ENCODE peak calls at places on chromosome X, in seven cellular contexts. N, K, Y, F, S, B and O are unnamed samples.
A peak's percentile ranks its signal among the peaks of the same experiment; 100 is the strongest.

GRCh38 chrX:13275031-13275430 is 44.8 kb downstream of the ATXN3L start:
- DNase-seq in F (no peak), K (no peak), Y (no peak), N (no peak), S (no peak), B (no peak), O (no peak)

GRCh38 chrX:18354369-18355329 is at the start of gene SCML2:
- DNase-seq in F (peak; percentile 13), K (peak; percentile 2), S (peak; percentile 21), B (peak; percentile 49), N (peak; percentile 37), Y (no peak), O (peak; percentile 41)

GRCh38 chrX:56318076-56318475 is 85.9 kb downstream of the KLF8 start:
- DNase-seq in N (no peak), K (peak; percentile 6), Y (no peak), B (no peak), S (no peak), F (peak; percentile 86), O (no peak)

GRCh38 chrX:7574325-7574724 is 268.6 kb upstream of the VCX start:
- DNase-seq in Y (peak; percentile 5), N (no peak), K (peak; percentile 64), S (no peak), B (peak; percentile 20), F (peak; percentile 74), O (peak; percentile 48)

GRCh38 chrX:103954259-103954658 is 8.2 kb upstream of the TMSB15B start:
- DNase-seq in F (no peak), S (no peak), K (no peak), B (no peak), N (no peak), Y (no peak), O (no peak)

GRCh38 chrX:39905475-39905889 is 192.3 kb downstream of the BCOR start:
- DNase-seq in S (no peak), B (no peak), K (no peak), F (no peak), Y (no peak), N (no peak), O (no peak)

GRCh38 chrX:17456526-17456925 is 81.5 kb downstream of the NHS start:
- DNase-seq in N (no peak), K (no peak), S (no peak), F (no peak), Y (no peak), B (no peak), O (no peak)

GRCh38 chrX:74465424-74465823 is 44.1 kb downstream of the SLC16A2 start:
- DNase-seq in F (no peak), N (no peak), Y (no peak), K (no peak), S (no peak), B (no peak), O (no peak)

GRCh38 chrX:42678133-42678532 is 99.8 kb downstream of the PPP1R2C start:
- DNase-seq in K (peak; percentile 9), Y (no peak), F (peak; percentile 16), N (no peak), B (no peak), S (no peak), O (no peak)

GRCh38 chrX:34893741-34894140 is 48.9 kb upstream of the FAM47B start:
- DNase-seq in Y (no peak), K (no peak), S (no peak), B (no peak), N (no peak), F (peak; percentile 15), O (no peak)

GRCh38 chrX:48996969-48997368 is 5.1 kb downstream of the GRIPAP1 start:
- DNase-seq in B (peak; percentile 12), N (no peak), S (no peak), K (no peak), F (no peak), Y (no peak), O (no peak)

GRCh38 chrX:30748337-30748960 is 95.2 kb downstream of the GK start:
- DNase-seq in B (no peak), S (no peak), N (no peak), Y (no peak), F (no peak), K (no peak), O (no peak)

GRCh38 chrX:41711021-41711667 is 12.8 kb upstream of the GPR82 start:
- DNase-seq in K (no peak), Y (no peak), S (no peak), N (no peak), F (no peak), B (no peak), O (no peak)

GRCh38 chrX:45697591-45697990 is 496.9 kb upstream of the DIPK2B start:
- DNase-seq in B (no peak), K (peak; percentile 59), N (no peak), F (peak; percentile 70), S (peak; percentile 3), Y (peak; percentile 8), O (no peak)

GRCh38 chrX:19179389-19179788 is 57.1 kb upstream of the ADGRG2 start:
- DNase-seq in F (no peak), K (no peak), Y (no peak), N (no peak), S (no peak), B (no peak), O (no peak)

GRCh38 chrX:1491851-1492349 is 39.2 kb upstream of the ASMTL start:
- DNase-seq in K (no peak), B (no peak), N (peak; percentile 93), Y (peak; percentile 20), S (no peak), F (peak; percentile 4), O (peak; percentile 34)

GRCh38 chrX:38262715-38263620 is 42.3 kb upstream of the SRPX start:
- DNase-seq in S (no peak), K (no peak), N (no peak), Y (no peak), B (no peak), F (no peak), O (no peak)

GRCh38 chrX:93673056-93673868 is at the start of gene NAP1L3:
- DNase-seq in B (peak; percentile 54), K (peak; percentile 20), S (peak; percentile 63), F (peak; percentile 23), N (peak; percentile 50), Y (peak; percentile 22), O (peak; percentile 78)

GRCh38 chrX:100596601-100597000 is 11.9 kb downstream of the TNMD start:
- DNase-seq in S (no peak), N (no peak), K (no peak), B (no peak), F (no peak), Y (no peak), O (no peak)

GRCh38 chrX:103276581-103277002 is at the start of gene TCEAL5:
- DNase-seq in F (no peak), B (peak; percentile 9), Y (no peak), K (no peak), N (no peak), S (peak; percentile 5), O (no peak)

GRCh38 chrX:129843459-129844306 is at the start of gene ZDHHC9:
- DNase-seq in Y (peak; percentile 87), N (peak; percentile 91), K (peak; percentile 78), F (peak; percentile 87), S (peak; percentile 88), B (peak; percentile 81), O (peak; percentile 81)

GRCh38 chrX:84320606-84321005 is 132.6 kb upstream of the RPS6KA6 start:
- DNase-seq in S (no peak), Y (no peak), K (no peak), B (no peak), F (no peak), N (no peak), O (no peak)

DNA sequence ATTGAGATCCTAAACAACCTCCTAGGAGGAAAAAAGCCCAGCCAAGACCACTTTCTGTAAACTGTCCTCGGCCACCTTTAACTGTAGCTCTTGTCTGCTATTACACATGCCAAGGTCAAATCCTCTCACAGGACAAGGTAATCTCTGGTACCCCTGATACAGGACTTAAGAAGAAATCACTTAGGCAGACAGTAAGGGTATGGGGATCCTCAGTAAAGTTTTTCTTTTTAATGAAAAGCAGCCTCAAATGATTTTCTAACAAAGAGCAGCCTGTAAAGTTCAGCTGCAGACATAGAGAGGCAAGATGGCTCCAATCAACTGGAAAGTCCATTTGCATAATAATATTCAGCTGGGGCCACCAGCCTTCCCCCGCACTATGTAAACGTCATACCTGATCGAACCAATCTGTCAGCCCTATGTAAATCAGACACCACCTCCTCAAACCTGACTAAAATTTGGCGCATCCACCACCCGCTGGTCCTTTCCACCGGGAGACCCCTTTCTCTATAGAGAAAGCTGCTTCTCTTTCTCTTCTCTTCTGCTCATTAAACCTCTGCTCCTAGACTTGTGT is 14.6 kb upstream of the MPP1 start:
- DNase-seq in F (no peak), N (peak; percentile 50), S (no peak), K (no peak), Y (no peak), B (no peak), O (no peak)
- TF ChIP-seq CTCF in F (no peak), N (no peak), S (no peak), K (no peak), Y (no peak), B (no peak), O (no peak)

DNA sequence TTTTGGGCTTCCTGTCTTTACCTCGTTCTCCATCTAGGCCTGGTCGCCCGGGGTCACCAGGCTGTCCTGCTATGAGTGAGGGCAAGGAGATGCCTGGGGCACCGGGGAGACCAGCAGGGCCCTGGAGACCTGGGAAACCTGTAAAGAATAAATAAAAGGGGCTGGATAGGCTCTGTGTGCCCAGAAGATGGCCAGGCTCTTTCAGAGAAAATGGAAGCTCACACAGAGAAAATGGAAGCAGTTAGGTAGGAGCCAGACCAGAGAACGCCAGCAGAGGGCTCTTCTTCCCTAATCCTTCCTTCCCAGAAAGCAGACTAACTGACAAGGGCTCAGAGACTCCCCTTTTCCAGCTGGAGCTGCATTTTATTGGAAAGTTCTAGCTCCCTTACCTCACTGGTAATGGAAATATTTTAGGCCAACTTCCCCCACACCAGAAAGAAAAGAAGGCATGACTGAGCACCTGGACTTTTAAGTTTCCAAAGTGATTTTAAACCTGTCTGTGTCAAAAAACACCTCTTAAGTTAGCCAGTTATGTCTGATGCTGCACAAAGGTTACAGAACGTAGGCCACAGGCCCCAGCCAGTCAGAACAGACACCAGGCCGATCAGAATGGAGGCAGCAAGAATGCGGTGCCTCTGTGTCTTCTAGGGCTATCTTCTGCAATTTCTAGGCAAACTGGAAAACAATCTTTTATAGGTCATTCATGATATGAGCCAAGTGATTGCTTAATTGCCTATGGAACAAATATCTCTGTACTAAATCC is 74.0 kb downstream of the ATG4A start:
- DNase-seq in S (no peak), F (peak; percentile 24), B (peak; percentile 15), Y (peak; percentile 2), K (peak; percentile 32), N (peak; percentile 0), O (peak; percentile 22)
- TF ChIP-seq CTCF in S (peak; percentile 12), F (peak; percentile 52), B (no peak), Y (no peak), K (peak; percentile 44), N (no peak), O (peak; percentile 57)

DNA sequence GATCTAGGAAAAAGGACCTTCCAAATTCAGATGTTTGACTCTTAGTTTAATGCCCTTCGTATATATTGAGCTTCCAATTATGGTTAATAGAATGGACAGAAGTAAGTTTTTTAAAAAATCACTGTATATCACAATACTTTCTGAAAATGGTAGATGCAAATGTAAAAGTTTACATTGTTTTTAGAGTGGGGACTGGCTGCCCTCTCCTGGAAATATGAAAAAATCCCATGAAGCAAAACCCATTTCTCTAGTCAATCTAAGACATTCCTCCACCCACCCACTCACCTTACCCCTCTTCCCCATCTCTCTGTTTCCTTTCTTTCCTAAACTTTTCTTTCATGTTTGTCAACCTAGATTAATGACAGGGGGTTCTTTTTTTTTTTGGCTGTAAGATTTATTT is 134.5 kb downstream of the ARHGAP6 start:
- DNase-seq in Y (no peak), S (no peak), N (no peak), K (no peak), F (peak; percentile 18), B (no peak), O (no peak)
- TF ChIP-seq CTCF in Y (peak; percentile 30), S (no peak), N (peak; percentile 8), K (peak; percentile 11), F (peak; percentile 42), B (no peak), O (peak; percentile 59)

GRCh38 chrX:119948381-119948780 is 4.8 kb upstream of the NKAP start:
- DNase-seq in K (no peak), F (peak; percentile 2), N (no peak), Y (no peak), S (no peak), B (no peak), O (no peak)
- TF ChIP-seq CTCF in K (no peak), F (no peak), N (peak; percentile 15), Y (no peak), S (no peak), B (no peak), O (peak; percentile 38)